ENCODE peak calls at places on chromosomes 11 and 22, in four cellular contexts. G is GM13977; U is left lobe of liver; D is stimulated activated CD8-positive, alpha-beta memory T cell treated with anti-CD3 and anti-CD28 coated beads, Interleukin-7, amount 100 ng/mL, for 1 hour. K is an unnamed sample.

GRCh38 chr22:32542332-32543019 is 67.9 kb downstream of the FBXO7 start:
- DNase-seq in D (no peak), G (no peak), U (no peak), K (no peak)

GRCh38 chr11:73140213-73141030 is 1.7 kb downstream of the FCHSD2 start:
- DNase-seq in D (no peak), G (no peak), U (peak; percentile 67), K (peak; percentile 33)

GRCh38 chr11:112834277-112834755 is 126.9 kb upstream of the NCAM1 start:
- DNase-seq in G (no peak), U (peak; percentile 73), D (no peak), K (no peak)

GRCh38 chr11:57735655-57736298 is 5.5 kb upstream of the SELENOH start:
- DNase-seq in U (no peak), D (no peak), G (no peak), K (no peak)

GRCh38 chr11:267491-267994 is 10.7 kb upstream of the NLRP6 start:
- DNase-seq in G (peak; percentile 62), U (peak; percentile 48), D (no peak), K (no peak)

GRCh38 chr11:100445231-100445735 is 241.8 kb upstream of the ARHGAP42 start:
- DNase-seq in U (peak; percentile 62), G (no peak), D (no peak), K (peak; percentile 38)

GRCh38 chr11:57792870-57793269 is 31.3 kb downstream of the CTNND1 start:
- DNase-seq in D (no peak), G (no peak), U (no peak), K (peak; percentile 57)

GRCh38 chr22:48898524-48899377 is 928.9 kb downstream of the BRD1 start:
- DNase-seq in D (no peak), U (peak; percentile 31), G (no peak), K (no peak)

GRCh38 chr22:46560696-46561295 is 23.4 kb upstream of the CELSR1 start:
- DNase-seq in U (no peak), G (no peak), D (no peak), K (no peak)

GRCh38 chr11:122069946-122070345 is 46.1 kb downstream of the BLID start:
- DNase-seq in D (no peak), U (no peak), G (peak; percentile 4), K (peak; percentile 56)

GRCh38 chr11:132106336-132106982 is 736.0 kb downstream of the NTM start:
- DNase-seq in D (no peak), G (no peak), U (no peak), K (peak; percentile 42)